ENCODE peak calls at places on chromosome X, in six cellular contexts. D, N, F, I, Q and K are unnamed samples.
A peak's percentile ranks its signal among the peaks of the same experiment; 100 is the strongest.

GRCh38 chrX:69808375-69808774 is 192.5 kb downstream of the EDA start:
- DNase-seq in D (no peak), N (no peak), F (no peak), I (no peak), Q (no peak), K (no peak)

GRCh38 chrX:151712253-151712652 is 3.6 kb upstream of the FATE1 start:
- DNase-seq in D (no peak), N (no peak), F (no peak), I (no peak), Q (no peak), K (no peak)

GRCh38 chrX:102959471-102959870 is 22.4 kb downstream of the RAB40AL start:
- DNase-seq in D (peak; percentile 69), N (peak; percentile 29), F (no peak), I (no peak), Q (no peak), K (no peak)

GRCh38 chrX:130539721-130540321 is 138.0 kb downstream of the RBMX2 start:
- DNase-seq in D (peak; percentile 24), N (peak; percentile 69), F (no peak), I (peak; percentile 20), Q (no peak), K (no peak)

GRCh38 chrX:30570505-30570904 is 7.1 kb downstream of the TASL start:
- DNase-seq in D (no peak), N (peak; percentile 41), F (no peak), I (no peak), Q (peak; percentile 4), K (no peak)

GRCh38 chrX:14554132-14554715 is 24.9 kb downstream of the GLRA2 start:
- DNase-seq in D (no peak), N (no peak), F (no peak), I (no peak), Q (no peak), K (no peak)

GRCh38 chrX:68365356-68365755 is 67.9 kb downstream of the OPHN1 start:
- DNase-seq in D (no peak), N (no peak), F (no peak), I (no peak), Q (no peak), K (no peak)

GRCh38 chrX:20418379-20418778 is 151.7 kb upstream of the RPS6KA3 start:
- DNase-seq in D (no peak), N (peak; percentile 72), F (no peak), I (no peak), Q (no peak), K (no peak)

GRCh38 chrX:5617666-5618065 is 611.0 kb downstream of the NLGN4X start:
- DNase-seq in D (no peak), N (no peak), F (no peak), I (no peak), Q (no peak), K (no peak)

GRCh38 chrX:24415921-24416320 is 49.2 kb upstream of the PDK3 start:
- DNase-seq in D (no peak), N (no peak), F (no peak), I (no peak), Q (no peak), K (no peak)

GRCh38 chrX:68196939-68197791 is 236.1 kb downstream of the OPHN1 start:
- DNase-seq in D (peak; percentile 18), N (peak; percentile 67), F (no peak), I (peak; percentile 60), Q (peak; percentile 5), K (no peak)

GRCh38 chrX:16843208-16843909 is 26.8 kb downstream of the RBBP7 start:
- DNase-seq in D (no peak), N (no peak), F (no peak), I (no peak), Q (no peak), K (no peak)

GRCh38 chrX:40855411-40855810 is 120.1 kb upstream of the MED14 start:
- DNase-seq in D (no peak), N (no peak), F (no peak), I (peak; percentile 26), Q (no peak), K (no peak)

GRCh38 chrX:49106930-49107329 is 16.6 kb downstream of the GPKOW start:
- DNase-seq in D (peak; percentile 21), N (peak; percentile 74), F (no peak), I (no peak), Q (no peak), K (no peak)

GRCh38 chrX:10288400-10288799 is 131.6 kb downstream of the CLCN4 start:
- DNase-seq in D (no peak), N (no peak), F (no peak), I (no peak), Q (no peak), K (no peak)

GRCh38 chrX:147957291-147957690 is 23.8 kb upstream of the FMR1NB start:
- DNase-seq in D (no peak), N (no peak), F (no peak), I (no peak), Q (no peak), K (no peak)

GRCh38 chrX:1385824-1386223 is 6.1 kb downstream of the SLC25A6 start:
- DNase-seq in D (no peak), N (no peak), F (no peak), I (no peak), Q (no peak), K (no peak)

GRCh38 chrX:19875051-19875432 is 12.4 kb downstream of the SH3KBP1 start:
- DNase-seq in D (peak; percentile 84), N (peak; percentile 93), F (no peak), I (no peak), Q (no peak), K (no peak)

GRCh38 chrX:6941041-6941440 is 206.5 kb upstream of the STS start:
- DNase-seq in D (peak; percentile 42), N (no peak), F (no peak), I (no peak), Q (no peak), K (no peak)

GRCh38 chrX:154732421-154733071 is 18.3 kb downstream of the GAB3 start:
- DNase-seq in D (peak; percentile 88), N (peak; percentile 67), F (no peak), I (no peak), Q (no peak), K (no peak)

GRCh38 chrX:129600981-129601424 is 53.8 kb downstream of the APLN start:
- DNase-seq in D (no peak), N (peak; percentile 59), F (no peak), I (peak; percentile 26), Q (no peak), K (no peak)

GRCh38 chrX:44669626-44670025 is 127.0 kb upstream of the FUNDC1 start:
- DNase-seq in D (no peak), N (no peak), F (no peak), I (no peak), Q (no peak), K (no peak)

GRCh38 chrX:155966876-155967275 is 30.6 kb upstream of the IL9R start:
- DNase-seq in D (peak; percentile 64), N (peak; percentile 95), F (no peak), I (peak; percentile 35), Q (peak; percentile 8), K (no peak)

GRCh38 chrX:519741-520140 is 110.8 kb upstream of the SHOX start:
- DNase-seq in D (no peak), N (no peak), F (no peak), I (no peak), Q (no peak), K (no peak)

GRCh38 chrX:43481601-43482000 is 174.5 kb upstream of the MAOA start:
- DNase-seq in D (no peak), N (peak; percentile 4), F (no peak), I (no peak), Q (no peak), K (no peak)

GRCh38 chrX:155048997-155049619 is 21.8 kb downstream of the CMC4 start:
- DNase-seq in D (peak; percentile 48), N (peak; percentile 80), F (peak; percentile 28), I (no peak), Q (peak; percentile 33), K (no peak)

GRCh38 chrX:39975094-39975865 is 122.5 kb downstream of the BCOR start:
- DNase-seq in D (no peak), N (no peak), F (no peak), I (peak; percentile 73), Q (no peak), K (no peak)

GRCh38 chrX:55767100-55767499 is 49.6 kb downstream of the RRAGB start:
- DNase-seq in D (no peak), N (no peak), F (no peak), I (peak; percentile 0), Q (no peak), K (no peak)

GRCh38 chrX:130280901-130281300 is 12.2 kb upstream of the ZNF280C start:
- DNase-seq in D (no peak), N (no peak), F (no peak), I (no peak), Q (no peak), K (no peak)

GRCh38 chrX:119516157-119516702 is 48.0 kb downstream of the SLC25A5 start:
- DNase-seq in D (peak; percentile 67), N (peak; percentile 92), F (peak; percentile 11), I (peak; percentile 54), Q (peak; percentile 57), K (peak; percentile 0)